ENCODE peak calls at places on chromosomes 12 and 14, in seven cellular contexts. Y, R, T, E, W, K and H are unnamed samples.

GRCh38 chr12:16003460-16003859 is 92.3 kb downstream of the DERA start:
- DNase-seq in Y (no peak), R (no peak), T (no peak), E (no peak), W (no peak), K (no peak), H (no peak)

GRCh38 chr14:103103461-103104388 is 9.2 kb downstream of the EXOC3L4 start:
- DNase-seq in Y (no peak), R (no peak), T (no peak), E (peak; percentile 53), W (no peak), K (no peak), H (no peak)

GRCh38 chr12:100753837-100754236 is 40.7 kb upstream of the ANO4 start:
- DNase-seq in Y (no peak), R (no peak), T (no peak), E (no peak), W (no peak), K (no peak), H (no peak)

GRCh38 chr12:2183556-2184541 is 131.1 kb downstream of the CACNA1C start:
- DNase-seq in Y (no peak), R (no peak), T (no peak), E (peak; percentile 9), W (no peak), K (no peak), H (no peak)

GRCh38 chr12:57491393-57492280 is 3.8 kb downstream of the MARS1 start:
- DNase-seq in Y (no peak), R (no peak), T (no peak), E (peak; percentile 52), W (no peak), K (no peak), H (no peak)

GRCh38 chr12:81987351-81987750 is 228.2 kb upstream of the PPFIA2 start:
- DNase-seq in Y (no peak), R (no peak), T (no peak), E (no peak), W (no peak), K (no peak), H (no peak)

GRCh38 chr14:34461334-34462131 is 507 bp downstream of the SPTSSA start:
- DNase-seq in Y (no peak), R (peak; percentile 18), T (peak; percentile 77), E (peak; percentile 57), W (no peak), K (no peak), H (peak; percentile 41)

GRCh38 chr14:83217492-83217891 is 1683.8 kb upstream of the SEL1L start:
- DNase-seq in Y (no peak), R (no peak), T (no peak), E (no peak), W (no peak), K (no peak), H (no peak)

GRCh38 chr14:77648520-77649200 is 32.2 kb upstream of the SPTLC2 start:
- DNase-seq in Y (no peak), R (no peak), T (no peak), E (no peak), W (no peak), K (no peak), H (no peak)

GRCh38 chr14:101736585-101736984 is 24.9 kb upstream of the PPP2R5C start:
- DNase-seq in Y (no peak), R (no peak), T (no peak), E (no peak), W (no peak), K (no peak), H (no peak)

GRCh38 chr12:95838125-95838524 is 20.6 kb upstream of the SNRPF start:
- DNase-seq in Y (no peak), R (no peak), T (no peak), E (peak; percentile 36), W (no peak), K (no peak), H (no peak)

GRCh38 chr12:93191956-93192355 is 185.8 kb upstream of the NUDT4 start:
- DNase-seq in Y (no peak), R (no peak), T (peak; percentile 77), E (no peak), W (no peak), K (no peak), H (no peak)

GRCh38 chr14:65074449-65075155 is 27.7 kb downstream of the MAX start:
- DNase-seq in Y (no peak), R (no peak), T (no peak), E (peak; percentile 84), W (no peak), K (no peak), H (no peak)